ENCODE peak calls at places on chromosome 19, in eight cellular contexts. H, T, N, K, I, R, W and F are unnamed samples.
A peak's percentile ranks its signal among the peaks of the same experiment; 100 is the strongest.

GRCh38 chr19:43754312-43754561 is 525 bp downstream of the SMG9 start:
- DNase-seq in I (no peak), T (no peak), N (no peak), K (no peak), R (no peak), W (no peak), H (no peak), F (no peak)

GRCh38 chr19:41431426-41432386 is 4.5 kb upstream of the B3GNT8 start:
- DNase-seq in K (no peak), W (no peak), R (no peak), N (no peak), T (no peak), H (no peak), I (peak; percentile 33), F (no peak)

GRCh38 chr19:6373096-6373812 is 660 bp downstream of the ALKBH7 start:
- DNase-seq in I (peak; percentile 98), H (peak; percentile 94), K (peak; percentile 98), W (peak; percentile 97), T (peak; percentile 95), R (peak; percentile 97), N (peak; percentile 95), F (peak; percentile 82)

GRCh38 chr19:31179471-31179852 is 169.8 kb downstream of the TSHZ3 start:
- DNase-seq in I (no peak), N (no peak), K (no peak), R (no peak), H (no peak), W (no peak), T (no peak), F (no peak)

GRCh38 chr19:790971-791604 is 6.2 kb upstream of the PTBP1 start:
- DNase-seq in I (no peak), W (no peak), T (no peak), N (no peak), K (no peak), R (no peak), H (no peak), F (no peak)

GRCh38 chr19:2573916-2574315 is 98.0 kb downstream of the GADD45B start:
- DNase-seq in T (no peak), I (no peak), K (no peak), N (no peak), W (no peak), R (no peak), H (no peak), F (no peak)

GRCh38 chr19:16274466-16274865 is 50.2 kb upstream of the KLF2 start:
- DNase-seq in H (no peak), R (no peak), W (no peak), N (no peak), T (no peak), K (no peak), I (no peak), F (no peak)

GRCh38 chr19:48480151-48480475 is 10.9 kb downstream of the CYTH2 start:
- DNase-seq in I (no peak), R (no peak), T (no peak), W (no peak), H (no peak), N (no peak), K (no peak), F (no peak)

GRCh38 chr19:7973883-7974282 is 30.4 kb upstream of the TIMM44 start:
- DNase-seq in K (no peak), N (no peak), W (no peak), H (no peak), T (no peak), R (no peak), I (no peak), F (no peak)

GRCh38 chr19:38252935-38253691 is 3.1 kb downstream of the PPP1R14A start:
- DNase-seq in H (no peak), R (no peak), T (no peak), K (no peak), W (no peak), N (no peak), I (no peak), F (no peak)

GRCh38 chr19:3150739-3151329 is 15.0 kb downstream of the GNA15 start:
- DNase-seq in N (no peak), T (no peak), R (no peak), I (no peak), W (no peak), K (no peak), H (no peak), F (no peak)

GRCh38 chr19:7004313-7004931 is 16.8 kb downstream of the MBD3L2B start:
- DNase-seq in K (peak; percentile 10), I (peak; percentile 27), T (no peak), R (no peak), H (no peak), W (peak; percentile 53), N (no peak), F (no peak)

GRCh38 chr19:2255112-2255845 is 938 bp downstream of the JSRP1 start:
- DNase-seq in H (no peak), I (no peak), T (no peak), R (no peak), W (no peak), N (no peak), K (no peak), F (no peak)